ENCODE peak calls at places on chromosome 17, in eight cellular contexts. B is GM20000; S is CD8-positive, alpha-beta T cell; Q is IMR-90; Z is progenitor cell of endocrine pancreas; L is coronary artery; J is GM12878; H is kidney epithelial cell. G is an unnamed sample.

GRCh38 chr17:56681561-56682266 is 88.2 kb downstream of the NOG start:
- DNase-seq in B (no peak), S (no peak), Q (peak), Z (no peak), L (no peak), J (no peak), H (peak), G (peak)

GRCh38 chr17:74569001-74569391 is 1.7 kb upstream of the CD300H start:
- DNase-seq in B (no peak), S (no peak), Q (no peak), Z (no peak), L (no peak), J (no peak), H (no peak), G (no peak)

GRCh38 chr17:19664136-19664820 is 15.7 kb downstream of the ALDH3A2 start:
- DNase-seq in B (no peak), S (no peak), Q (no peak), Z (no peak), L (no peak), J (no peak), H (no peak), G (no peak)

GRCh38 chr17:78279360-78279990 is 48.0 kb downstream of the TMEM235 start:
- DNase-seq in B (no peak), S (no peak), Q (no peak), Z (no peak), L (no peak), J (no peak), H (no peak), G (no peak)

GRCh38 chr17:1294157-1294717 is 14.8 kb downstream of the TRARG1 start:
- DNase-seq in B (no peak), S (peak), Q (no peak), Z (no peak), L (no peak), J (no peak), H (no peak), G (no peak)

GRCh38 chr17:2123467-2124251 is 68.8 kb downstream of the HIC1 start:
- DNase-seq in B (peak), S (no peak), Q (peak), Z (no peak), L (no peak), J (no peak), H (no peak), G (peak)

GRCh38 chr17:14033166-14033565 is 36.1 kb upstream of the COX10 start:
- DNase-seq in B (no peak), S (no peak), Q (no peak), Z (no peak), L (no peak), J (no peak), H (no peak), G (no peak)

GRCh38 chr17:37744633-37744927 is 279 bp downstream of the HNF1B start:
- DNase-seq in B (no peak), S (no peak), Q (no peak), Z (no peak), L (no peak), J (no peak), H (no peak), G (no peak)

GRCh38 chr17:68704897-68705296 is 103.7 kb upstream of the FAM20A start:
- DNase-seq in B (no peak), S (no peak), Q (peak), Z (no peak), L (no peak), J (no peak), H (no peak), G (peak)

GRCh38 chr17:81052199-81052997 is 17.4 kb downstream of the BAIAP2 start:
- DNase-seq in B (no peak), S (no peak), Q (no peak), Z (no peak), L (no peak), J (no peak), H (no peak), G (no peak)

GRCh38 chr17:65936013-65936412 is 255.9 kb downstream of the CEP112 start:
- DNase-seq in B (no peak), S (no peak), Q (peak), Z (no peak), L (no peak), J (no peak), H (no peak), G (peak)

GRCh38 chr17:21041753-21042433 is 918 bp downstream of the USP22 start:
- DNase-seq in B (peak), S (peak), Q (peak), Z (peak), L (peak), J (no peak), H (no peak), G (no peak)

GRCh38 chr17:2062571-2063183 is 7.8 kb downstream of the HIC1 start:
- DNase-seq in B (no peak), S (no peak), Q (peak), Z (no peak), L (no peak), J (no peak), H (no peak), G (no peak)

GRCh38 chr17:65121916-65122821 is 15.0 kb upstream of the RGS9 start:
- DNase-seq in B (no peak), S (no peak), Q (no peak), Z (no peak), L (no peak), J (peak), H (no peak), G (no peak)

GRCh38 chr17:77193653-77194052 is 52.9 kb downstream of the SEC14L1 start:
- DNase-seq in B (no peak), S (no peak), Q (no peak), Z (no peak), L (no peak), J (no peak), H (no peak), G (no peak)

GRCh38 chr17:44038604-44039007 is 23.8 kb upstream of the TMEM101 start:
- DNase-seq in B (no peak), S (no peak), Q (no peak), Z (no peak), L (no peak), J (no peak), H (no peak), G (no peak)

GRCh38 chr17:50562266-50563094 is 2.0 kb downstream of the CACNA1G start:
- DNase-seq in B (no peak), S (no peak), Q (no peak), Z (no peak), L (no peak), J (no peak), H (no peak), G (no peak)
- TF ChIP-seq CTCF in B (no peak), S (no peak), Q (no peak), Z (no peak), L (no peak), J (no peak), H (no peak), G (no peak)

GRCh38 chr17:48143629-48144028 is 36.1 kb downstream of the SNX11 start:
- DNase-seq in B (no peak), S (no peak), Q (no peak), Z (no peak), L (no peak), J (no peak), H (no peak), G (no peak)
- TF ChIP-seq CTCF in B (no peak), S (no peak), Q (no peak), Z (no peak), L (no peak), J (no peak), H (no peak), G (no peak)

GRCh38 chr17:17976931-17977570 is 4.4 kb downstream of the DRC3 start:
- DNase-seq in B (no peak), S (no peak), Q (no peak), Z (no peak), L (no peak), J (no peak), H (no peak), G (no peak)

GRCh38 chr17:17975441-17975840 is 2.8 kb downstream of the DRC3 start:
- DNase-seq in B (no peak), S (no peak), Q (no peak), Z (no peak), L (no peak), J (no peak), H (no peak), G (no peak)

GRCh38 chr17:17979778-17980177 is 7.1 kb downstream of the DRC3 start:
- DNase-seq in B (no peak), S (no peak), Q (no peak), Z (no peak), L (no peak), J (no peak), H (no peak), G (no peak)

GRCh38 chr17:17981330-17981729 is 8.7 kb downstream of the DRC3 start:
- DNase-seq in B (no peak), S (no peak), Q (no peak), Z (no peak), L (peak), J (no peak), H (no peak), G (no peak)

DNA sequence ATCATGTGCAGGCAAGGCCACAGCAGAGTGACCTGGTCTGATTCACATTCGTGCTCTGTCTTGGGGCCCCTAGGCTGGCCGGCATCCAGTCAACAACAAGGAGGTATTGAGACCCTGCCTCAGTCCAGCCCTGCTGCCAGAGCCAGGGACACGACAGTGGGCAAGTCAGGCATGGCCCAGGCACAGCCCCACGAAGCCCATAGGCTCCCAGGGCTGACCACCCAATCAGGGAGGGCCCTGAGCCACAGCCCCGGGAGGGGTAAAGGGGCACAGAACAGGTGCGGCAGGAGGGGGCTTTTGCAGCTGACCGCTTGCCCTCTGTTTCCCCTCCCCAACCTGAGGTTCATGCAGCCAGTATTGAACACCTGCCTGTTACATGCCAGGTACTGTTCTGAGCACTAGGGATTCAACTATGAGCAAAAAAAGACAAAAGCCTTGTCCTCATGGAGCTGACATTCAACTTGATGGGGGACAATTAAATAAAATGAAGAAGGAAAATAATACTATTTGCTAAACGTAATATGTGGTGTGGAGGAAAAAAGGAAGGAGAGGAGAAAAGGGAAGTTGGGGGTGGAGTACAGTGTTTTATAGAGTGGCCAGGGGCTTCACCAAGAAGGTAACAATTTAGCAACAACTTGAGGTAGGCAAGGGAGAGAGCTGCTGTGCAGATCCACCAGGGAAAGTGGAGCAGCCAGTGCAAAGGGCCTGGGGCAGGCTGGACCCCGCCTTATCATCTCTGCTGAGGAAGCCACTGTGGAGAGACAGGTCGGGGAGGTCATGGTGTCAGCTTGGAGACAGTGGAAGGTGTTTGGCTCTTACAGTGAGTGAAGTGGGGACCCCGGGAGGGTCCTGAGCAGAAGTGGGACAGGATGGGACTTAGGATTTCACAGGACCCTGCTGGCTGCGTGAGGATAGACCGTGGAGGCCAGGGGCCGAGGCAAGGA is 6.1 kb downstream of the DRC3 start:
- DNase-seq in B (no peak), S (no peak), Q (no peak), Z (no peak), L (no peak), J (no peak), H (no peak), G (no peak)
- TF ChIP-seq CTCF in B (no peak), S (no peak), Q (no peak), Z (no peak), L (no peak), J (no peak), H (no peak), G (no peak)

GRCh38 chr17:75975757-75976174 is 3.2 kb downstream of the ACOX1 start:
- DNase-seq in B (no peak), S (no peak), Q (no peak), Z (no peak), L (no peak), J (no peak), H (no peak), G (no peak)
- TF ChIP-seq CTCF in B (no peak), S (no peak), Q (no peak), Z (no peak), L (no peak), J (no peak), H (no peak), G (no peak)

GRCh38 chr17:33330877-33331276 is 37.8 kb upstream of the ASIC2 start:
- DNase-seq in B (no peak), S (no peak), Q (no peak), Z (no peak), L (no peak), J (no peak), H (no peak), G (no peak)
- TF ChIP-seq CTCF in B (no peak), S (no peak), Q (no peak), Z (no peak), L (no peak), J (no peak), H (no peak), G (no peak)

GRCh38 chr17:58215685-58216084 is 3.4 kb downstream of the MKS1 start:
- DNase-seq in B (no peak), S (no peak), Q (no peak), Z (no peak), L (no peak), J (no peak), H (no peak), G (no peak)
- TF ChIP-seq CTCF in B (no peak), S (no peak), Q (no peak), Z (no peak), L (no peak), J (peak), H (no peak), G (no peak)

GRCh38 chr17:38871247-38871991 is 1.6 kb downstream of the LASP1 start:
- DNase-seq in B (peak), S (peak), Q (peak), Z (no peak), L (no peak), J (peak), H (no peak), G (peak)
- TF ChIP-seq CTCF in B (no peak), S (no peak), Q (peak), Z (no peak), L (no peak), J (no peak), H (peak), G (peak)

G was measured in HFFc6.